ENCODE peak calls at places on chromosomes 5 and 9, in eight cellular contexts. V is effector CD4-positive, alpha-beta T cell; F is activated naive CD4-positive, alpha-beta T cell; N is coronary artery; C is Caki2; W is HuH-7.5; T is stimulated activated CD8-positive, alpha-beta memory T cell treated with anti-CD3 and anti-CD28 coated beads, Interleukin-15, amount 100 ng/mL, for 24 hours; M is stimulated activated CD4-positive, alpha-beta T cell treated with anti-CD3 and anti-CD28 coated beads, Interleukin-15, amount 100 ng/mL, for 1 hour. I is an unnamed sample.
A peak's percentile ranks its signal among the peaks of the same experiment; 100 is the strongest.

GRCh38 chr9:69671904-69672827 is at the start of gene APBA1:
- DNase-seq in V (peak; percentile 4), F (no peak), N (peak; percentile 80), C (peak; percentile 40), W (peak; percentile 40), T (peak; percentile 17), M (peak; percentile 25), I (peak; percentile 16)

GRCh38 chr9:116345817-116346216 is 192.2 kb downstream of the PAPPA start:
- DNase-seq in V (no peak), F (no peak), N (no peak), C (no peak), W (no peak), T (no peak), M (no peak), I (no peak)

GRCh38 chr5:17105744-17106450 is 111.5 kb upstream of the BASP1 start:
- DNase-seq in V (no peak), F (no peak), N (no peak), C (no peak), W (no peak), T (no peak), M (no peak), I (peak; percentile 70)

GRCh38 chr9:76602191-76602590 is 143.2 kb downstream of the GCNT1 start:
- DNase-seq in V (no peak), F (no peak), N (no peak), C (no peak), W (no peak), T (no peak), M (no peak), I (no peak)

GRCh38 chr5:119943148-119943547 is 313.8 kb downstream of the FAM170A start:
- DNase-seq in V (no peak), F (no peak), N (no peak), C (no peak), W (no peak), T (no peak), M (no peak), I (no peak)

GRCh38 chr5:142025637-142026036 is 12.8 kb upstream of the GNPDA1 start:
- DNase-seq in V (no peak), F (no peak), N (no peak), C (no peak), W (no peak), T (no peak), M (no peak), I (no peak)

GRCh38 chr5:139725073-139725830 is 70.4 kb upstream of the PSD2 start:
- DNase-seq in V (no peak), F (no peak), N (peak; percentile 85), C (peak; percentile 91), W (peak; percentile 78), T (no peak), M (no peak), I (peak; percentile 66)

GRCh38 chr5:146675700-146676099 is 159.7 kb upstream of the GPR151 start:
- DNase-seq in V (no peak), F (no peak), N (no peak), C (peak; percentile 75), W (no peak), T (no peak), M (no peak), I (no peak)

GRCh38 chr9:79694676-79695400 is 123.1 kb downstream of the TLE4 start:
- DNase-seq in V (no peak), F (no peak), N (no peak), C (no peak), W (no peak), T (no peak), M (no peak), I (peak; percentile 76)

GRCh38 chr9:85554349-85554748 is 187.4 kb downstream of the AGTPBP1 start:
- DNase-seq in V (no peak), F (no peak), N (no peak), C (no peak), W (no peak), T (no peak), M (no peak), I (no peak)

GRCh38 chr5:172579403-172579990 is 61.6 kb upstream of the NEURL1B start:
- DNase-seq in V (no peak), F (no peak), N (no peak), C (no peak), W (no peak), T (no peak), M (no peak), I (no peak)

GRCh38 chr5:93904917-93905316 is 163.5 kb upstream of the POU5F2 start:
- DNase-seq in V (no peak), F (no peak), N (no peak), C (no peak), W (no peak), T (no peak), M (no peak), I (no peak)